ENCODE peak calls at places on chromosome 11, in five cellular contexts. M is cardiac muscle cell; V is transverse colon; P is CD4-positive, alpha-beta T cell; G is tibial nerve. Q is an unnamed sample. For H3K9me3, the result is how much of the 10 kb centered on the place peaks cover.

GRCh38 chr11:10379433-10379832 is 74.6 kb downstream of the ADM start:
- DNase-seq in G (no peak), P (no peak), V (no peak), M (peak), Q (no peak)

GRCh38 chr11:75813622-75814039 is 1.4 kb upstream of the UVRAG start:
- DNase-seq in G (no peak), M (no peak), P (no peak), V (no peak), Q (no peak)

GRCh38 chr11:108559340-108559739 is 34.2 kb downstream of the EXPH5 start:
- DNase-seq in M (peak), G (no peak), V (no peak), P (no peak), Q (no peak)

GRCh38 chr11:124897681-124898680 is at the start of gene ROBO4:
- DNase-seq in G (no peak), P (no peak), V (no peak), M (peak), Q (no peak)

GRCh38 chr11:35334385-35335090 is 84.8 kb downstream of the SLC1A2 start:
- DNase-seq in P (no peak), M (no peak), V (no peak), G (no peak), Q (no peak)

GRCh38 chr11:8034604-8035224 is 46.3 kb upstream of the TUB start:
- DNase-seq in G (no peak), P (no peak), V (no peak), M (no peak), Q (no peak)

GRCh38 chr11:10902301-10902700 is 44.4 kb upstream of the ZBED5 start:
- DNase-seq in M (peak), P (no peak), V (no peak), G (no peak), Q (no peak)

GRCh38 chr11:45917286-45917622 is 423 bp downstream of the PEX16 start:
- DNase-seq in M (no peak), P (no peak), V (peak), G (no peak), Q (no peak)

GRCh38 chr11:107859459-107860239 is 1.1 kb upstream of the SLC35F2 start:
- DNase-seq in M (peak), V (peak), P (peak), G (no peak), Q (no peak)

GRCh38 chr11:30801357-30801756 is 215.2 kb upstream of the MPPED2 start:
- DNase-seq in G (no peak), P (no peak), M (no peak), V (no peak), Q (no peak)

GRCh38 chr11:50078001-50078400 is 45.3 kb downstream of the OR4C45 start:
- DNase-seq in P (no peak), M (no peak), V (no peak), G (no peak), Q (no peak)

GRCh38 chr11:50074161-50074560 is 41.5 kb downstream of the OR4C45 start:
- DNase-seq in M (no peak), P (no peak), G (no peak), V (no peak), Q (no peak)

GRCh38 chr11:50073113-50074105 is 40.7 kb downstream of the OR4C45 start:
- DNase-seq in M (no peak), G (no peak), P (no peak), V (no peak), Q (no peak)

GRCh38 chr11:50077526-50077925 is 44.9 kb downstream of the OR4C45 start:
- DNase-seq in M (no peak), V (no peak), P (no peak), G (no peak), Q (no peak)

GRCh38 chr11:50075856-50076255 is 43.2 kb downstream of the OR4C45 start:
- DNase-seq in V (no peak), G (no peak), M (no peak), P (no peak), Q (no peak)
- H3K9me3 ChIP-seq in V (under half), G (under half), M (under half), P (under half), Q (under half)

GRCh38 chr11:102437727-102438126 is 14.8 kb downstream of the TMEM123 start:
- DNase-seq in G (no peak), V (no peak), P (no peak), M (no peak), Q (no peak)

GRCh38 chr11:102436546-102436945 is 16.0 kb downstream of the TMEM123 start:
- DNase-seq in G (no peak), P (no peak), V (no peak), M (peak), Q (no peak)

GRCh38 chr11:102435688-102436087 is 16.9 kb downstream of the TMEM123 start:
- DNase-seq in M (no peak), P (no peak), V (no peak), G (no peak), Q (no peak)

GRCh38 chr11:102438311-102439062 is 14.1 kb downstream of the TMEM123 start:
- DNase-seq in V (no peak), G (no peak), P (peak), M (no peak), Q (no peak)

GRCh38 chr11:102437026-102437425 is 15.5 kb downstream of the TMEM123 start:
- DNase-seq in M (peak), P (no peak), V (no peak), G (no peak), Q (no peak)
- H3K9me3 ChIP-seq in M (under half), P (under half), V (under half), G (under half), Q (under half)

GRCh38 chr11:13429288-13429687 is 33.7 kb downstream of the BTBD10 start:
- DNase-seq in G (no peak), V (no peak), P (no peak), M (no peak), Q (no peak)
- H3K9me3 ChIP-seq in G (under half), V (under half), P (under half), M (under half), Q (under half)

GRCh38 chr11:48675945-48676344 is 187.4 kb downstream of the OR4A47 start:
- DNase-seq in V (no peak), P (no peak), G (no peak), M (no peak), Q (no peak)
- H3K9me3 ChIP-seq in V (under half), P (under half), G (under half), M (under half), Q (under half)

GRCh38 chr11:57549983-57550382 is 12.6 kb downstream of the SMTNL1 start:
- DNase-seq in G (no peak), M (no peak), P (no peak), V (no peak), Q (no peak)
- H3K9me3 ChIP-seq in G (under half), M (under half), P (under half), V (under half), Q (under half)

GRCh38 chr11:55648027-55648426 is at the start of gene OR4S2:
- DNase-seq in V (no peak), M (no peak), P (no peak), G (no peak), Q (no peak)
- H3K9me3 ChIP-seq in V (under half), M (under half), P (under half), G (under half), Q (under half)

GRCh38 chr11:70771099-70771885 is 373.0 kb downstream of the CTTN start:
- DNase-seq in P (no peak), V (no peak), M (no peak), G (no peak), Q (no peak)

GRCh38 chr11:70775386-70775785 is 377.1 kb downstream of the CTTN start:
- DNase-seq in V (no peak), M (no peak), G (no peak), P (no peak), Q (no peak)

GRCh38 chr11:70769106-70769505 is 370.8 kb downstream of the CTTN start:
- DNase-seq in G (no peak), V (no peak), M (no peak), P (no peak), Q (no peak)

GRCh38 chr11:70769521-70769920 is 371.2 kb downstream of the CTTN start:
- DNase-seq in G (no peak), P (no peak), V (no peak), M (no peak), Q (no peak)

GRCh38 chr11:70772950-70773349 is 374.6 kb downstream of the CTTN start:
- DNase-seq in P (no peak), M (no peak), G (no peak), V (no peak), Q (no peak)
- H3K9me3 ChIP-seq in P (under half), M (under half), G (under half), V (under half), Q (under half)

DNA sequence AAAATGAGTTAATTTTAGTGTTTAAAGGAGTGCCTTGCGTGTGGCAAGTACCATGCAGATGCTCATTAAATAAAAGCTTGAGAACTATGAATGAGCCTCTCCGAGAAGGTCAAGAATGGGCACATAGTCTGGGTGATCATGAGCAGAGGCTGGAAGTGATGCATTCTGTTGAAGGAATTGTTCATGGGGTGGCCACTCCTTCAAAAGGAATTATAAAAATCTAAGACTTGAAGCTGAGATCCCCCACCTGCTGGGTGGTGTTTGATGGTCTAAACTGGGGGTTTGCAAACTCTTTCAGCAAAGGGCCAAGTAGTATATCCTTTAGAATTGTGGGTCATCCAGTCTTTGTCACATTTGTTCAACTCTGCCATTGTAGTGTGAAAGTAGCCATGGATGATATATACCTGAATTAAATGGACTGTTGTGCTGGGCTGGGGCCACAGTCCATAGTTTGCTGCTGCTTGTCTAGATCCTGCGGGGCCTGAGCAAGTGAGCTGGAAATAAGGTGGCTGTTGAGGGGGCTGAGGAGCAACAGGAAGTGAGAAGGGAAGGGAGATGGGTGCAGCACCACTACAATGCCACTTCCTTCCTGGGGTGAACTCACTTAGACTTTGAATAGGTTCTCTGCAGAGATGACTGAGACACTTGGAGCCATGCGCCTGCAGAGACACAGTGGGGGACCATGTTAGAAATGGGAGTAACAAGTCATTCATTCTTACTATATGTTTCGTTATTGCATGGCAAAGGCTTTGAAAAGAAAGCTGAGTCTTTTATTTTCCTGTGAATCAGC is 179.0 kb downstream of the SNX19 start:
- DNase-seq in M (no peak), P (no peak), V (no peak), G (no peak), Q (no peak)
- H3K9me3 ChIP-seq in M (under half), P (under half), V (under half), G (under half), Q (under half)

GRCh38 chr11:2482745-2483144 is 37.9 kb downstream of the KCNQ1 start:
- DNase-seq in V (no peak), G (no peak), M (no peak), P (no peak), Q (no peak)

GRCh38 chr11:2484576-2485125 is 39.8 kb downstream of the KCNQ1 start:
- DNase-seq in P (no peak), V (no peak), M (no peak), G (no peak), Q (no peak)

GRCh38 chr11:2483426-2483825 is 38.6 kb downstream of the KCNQ1 start:
- DNase-seq in P (no peak), G (no peak), V (no peak), M (no peak), Q (no peak)

GRCh38 chr11:2489103-2489502 is 44.3 kb downstream of the KCNQ1 start:
- DNase-seq in V (no peak), G (no peak), M (no peak), P (no peak), Q (no peak)

GRCh38 chr11:2488004-2488403 is 43.2 kb downstream of the KCNQ1 start:
- DNase-seq in M (no peak), P (no peak), V (no peak), G (no peak), Q (no peak)
- H3K9me3 ChIP-seq in M (under half), P (under half), V (under half), G (under half), Q (under half)

Q was measured in T-helper 17 cell.